ENCODE peak calls at places on chromosomes 4 and X, in seven cellular contexts. J is tibial artery, B is left ventricle myocardium inferior, I is colonic mucosa, R is GM23338, L is Peyer's patch, T is body of pancreas. Q is an unnamed sample.

GRCh38 chr4:47597696-47598095 is 112.6 kb downstream of the ATP10D start:
- DNase-seq in J (no peak), B (no peak), I (no peak), R (no peak), L (no peak), T (no peak), Q (no peak)

GRCh38 chrX:104565791-104566687 is at the start of gene IL1RAPL2:
- DNase-seq in J (no peak), B (no peak), I (peak), R (peak), L (no peak), T (peak), Q (peak)

GRCh38 chr4:17702666-17703065 is 78.8 kb downstream of the FAM184B start:
- DNase-seq in J (no peak), B (no peak), I (peak), R (no peak), L (no peak), T (no peak), Q (no peak)

GRCh38 chrX:123153846-123154335 is 30.2 kb upstream of the GRIA3 start:
- DNase-seq in J (no peak), B (no peak), I (no peak), R (no peak), L (no peak), T (no peak), Q (no peak)

GRCh38 chr4:79294064-79294463 is 31.8 kb downstream of the NAA11 start:
- DNase-seq in J (no peak), B (no peak), I (peak), R (no peak), L (no peak), T (no peak), Q (no peak)

GRCh38 chr4:176838611-176839411 is 46.1 kb upstream of the VEGFC start:
- DNase-seq in J (no peak), B (peak), I (no peak), R (no peak), L (no peak), T (no peak), Q (no peak)

GRCh38 chrX:24619647-24620046 is 27.5 kb downstream of the PCYT1B start:
- DNase-seq in J (no peak), B (no peak), I (no peak), R (no peak), L (no peak), T (peak), Q (peak)

GRCh38 chr4:183348136-183348535 is 25.9 kb upstream of the CLDN24 start:
- DNase-seq in J (no peak), B (no peak), I (no peak), R (no peak), L (no peak), T (no peak), Q (no peak)

GRCh38 chr4:84678976-84679744 is 96.2 kb downstream of the CDS1 start:
- DNase-seq in J (peak), B (no peak), I (no peak), R (no peak), L (no peak), T (no peak), Q (no peak)

GRCh38 chr4:83828601-83829000 is 292.7 kb downstream of the GPAT3 start:
- DNase-seq in J (no peak), B (no peak), I (no peak), R (no peak), L (no peak), T (no peak), Q (no peak)

GRCh38 chr4:72564184-72564583 is 4.8 kb downstream of the ADAMTS3 start:
- DNase-seq in J (no peak), B (no peak), I (no peak), R (no peak), L (no peak), T (no peak), Q (no peak)

GRCh38 chr4:7779194-7779768 is 160.4 kb downstream of the AFAP1 start:
- DNase-seq in J (peak), B (no peak), I (no peak), R (no peak), L (no peak), T (peak), Q (peak)

GRCh38 chr4:137421796-137422195 is 110.5 kb downstream of the PCDH18 start:
- DNase-seq in J (no peak), B (no peak), I (no peak), R (no peak), L (no peak), T (no peak), Q (no peak)

GRCh38 chr4:39609454-39609911 is 29.2 kb downstream of the SMIM14 start:
- DNase-seq in J (no peak), B (no peak), I (no peak), R (no peak), L (peak), T (no peak), Q (no peak)

GRCh38 chr4:47525154-47525819 is 40.2 kb downstream of the ATP10D start:
- DNase-seq in J (no peak), B (no peak), I (no peak), R (no peak), L (no peak), T (peak), Q (no peak)

DNA sequence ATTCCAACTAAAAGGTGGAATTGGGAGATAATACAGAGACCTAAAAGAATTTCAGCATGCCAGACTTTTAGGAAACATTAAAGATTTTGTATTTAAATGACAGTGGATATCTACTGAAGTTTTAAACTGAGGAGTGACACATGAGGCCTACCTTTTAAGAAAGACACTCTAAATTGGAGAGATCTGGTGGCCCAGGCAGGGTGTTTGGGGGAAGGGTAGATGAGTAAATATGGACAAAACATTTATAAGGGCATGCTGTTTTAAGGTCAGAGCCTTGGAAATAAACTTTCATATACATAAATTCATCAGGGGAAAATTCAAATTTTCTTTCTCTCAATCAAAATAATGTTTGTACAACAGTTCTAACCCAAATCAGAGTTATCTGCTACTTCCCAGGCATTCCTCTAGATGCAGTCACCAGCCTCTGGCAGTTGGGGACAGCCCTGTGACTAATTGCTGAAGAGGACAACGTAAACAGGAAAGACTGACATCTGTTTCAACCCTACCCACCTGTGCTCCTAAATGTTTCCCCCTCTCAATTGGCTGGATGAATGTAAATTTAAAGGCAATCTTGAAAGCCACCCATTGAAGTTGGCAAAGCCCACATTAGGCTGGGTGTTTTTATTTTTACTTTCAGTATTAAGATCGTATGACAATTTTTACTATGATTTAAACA is 1646.9 kb upstream of the ADGRL3 start:
- DNase-seq in J (no peak), B (no peak), I (no peak), R (no peak), L (no peak), T (no peak), Q (no peak)
- H3K4me3 ChIP-seq in J (peak), B (no peak), I (no peak), R (no peak), L (peak), T (no peak), Q (no peak)

GRCh38 chr4:76723373-76723772 is 174.6 kb downstream of the SOWAHB start:
- DNase-seq in J (no peak), B (no peak), I (no peak), R (no peak), L (no peak), T (no peak), Q (no peak)
- TF ChIP-seq CTCF in J (no peak), B (no peak), I (no peak), R (no peak), L (no peak), T (no peak), Q (no peak)

GRCh38 chr4:105991726-105992125 is 96.5 kb downstream of the NPNT start:
- DNase-seq in J (no peak), B (no peak), I (no peak), R (no peak), L (no peak), T (no peak), Q (no peak)
- H3K27ac ChIP-seq in J (peak), B (peak), I (no peak), R (no peak), L (no peak), T (peak), Q (no peak)

GRCh38 chrX:46589977-46590723 is 16.6 kb downstream of the CHST7 start:
- DNase-seq in J (no peak), B (no peak), I (no peak), R (no peak), L (no peak), T (peak), Q (no peak)

GRCh38 chrX:46587158-46587557 is 13.6 kb downstream of the CHST7 start:
- DNase-seq in J (no peak), B (no peak), I (no peak), R (no peak), L (no peak), T (no peak), Q (no peak)

GRCh38 chrX:46582964-46583363 is 9.4 kb downstream of the CHST7 start:
- DNase-seq in J (no peak), B (no peak), I (no peak), R (no peak), L (no peak), T (peak), Q (peak)

GRCh38 chrX:46588263-46588662 is 14.7 kb downstream of the CHST7 start:
- DNase-seq in J (peak), B (peak), I (no peak), R (peak), L (peak), T (peak), Q (peak)

GRCh38 chrX:46587753-46588171 is 14.2 kb downstream of the CHST7 start:
- DNase-seq in J (no peak), B (peak), I (no peak), R (no peak), L (no peak), T (no peak), Q (no peak)
- H3K4me3 ChIP-seq in J (no peak), B (peak), I (no peak), R (peak), L (no peak), T (no peak), Q (no peak)

DNA sequence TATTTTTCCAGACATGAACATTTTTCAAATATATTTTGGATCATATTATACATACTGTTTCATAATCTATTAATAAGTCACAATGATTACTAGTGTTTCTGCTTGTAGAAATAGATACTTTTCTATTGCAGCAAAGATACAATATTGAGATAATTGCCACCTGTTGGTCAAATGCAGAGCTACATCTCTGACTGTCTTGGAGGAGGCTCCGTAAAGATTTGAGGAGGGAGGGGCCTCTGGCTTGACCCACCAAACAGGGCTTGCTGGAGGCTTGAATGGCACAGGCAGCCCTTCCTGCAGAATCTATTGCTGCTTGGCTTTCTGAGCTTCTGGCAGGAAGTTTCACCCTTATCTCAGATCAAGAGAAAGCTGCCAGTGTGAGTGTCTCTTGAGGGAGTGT is 99.3 kb upstream of the ARMCX2 start:
- DNase-seq in J (peak), B (peak), I (peak), R (peak), L (no peak), T (peak), Q (peak)
- TF ChIP-seq CTCF in J (peak), B (peak), I (no peak), R (peak), L (peak), T (peak), Q (no peak)

GRCh38 chrX:40105791-40106676 is 8.3 kb upstream of the BCOR start:
- DNase-seq in J (peak), B (peak), I (peak), R (peak), L (peak), T (peak), Q (peak)
- H3K27ac ChIP-seq in J (peak), B (peak), I (peak), R (no peak), L (peak), T (peak), Q (peak)

GRCh38 chr4:94641702-94642560 is 115.8 kb upstream of the BMPR1B start:
- DNase-seq in J (no peak), B (no peak), I (no peak), R (no peak), L (no peak), T (no peak), Q (no peak)
- H3K4me3 ChIP-seq in J (no peak), B (no peak), I (no peak), R (no peak), L (no peak), T (no peak), Q (no peak)

GRCh38 chrX:153968754-153969124 is 2.9 kb downstream of the HCFC1 start:
- DNase-seq in J (no peak), B (no peak), I (no peak), R (peak), L (peak), T (no peak), Q (no peak)

GRCh38 chrX:153966841-153967535 is 4.6 kb downstream of the HCFC1 start:
- DNase-seq in J (no peak), B (no peak), I (no peak), R (no peak), L (no peak), T (no peak), Q (no peak)

GRCh38 chrX:153967536-153968214 is 3.9 kb downstream of the HCFC1 start:
- DNase-seq in J (no peak), B (no peak), I (no peak), R (no peak), L (peak), T (no peak), Q (no peak)

GRCh38 chrX:153969125-153969903 is 2.3 kb downstream of the HCFC1 start:
- DNase-seq in J (no peak), B (no peak), I (no peak), R (no peak), L (no peak), T (no peak), Q (no peak)

GRCh38 chrX:153968255-153968654 is 3.4 kb downstream of the HCFC1 start:
- DNase-seq in J (no peak), B (no peak), I (no peak), R (no peak), L (no peak), T (no peak), Q (no peak)
- TF ChIP-seq CTCF in J (no peak), B (no peak), I (no peak), R (no peak), L (no peak), T (no peak), Q (no peak)

DNA sequence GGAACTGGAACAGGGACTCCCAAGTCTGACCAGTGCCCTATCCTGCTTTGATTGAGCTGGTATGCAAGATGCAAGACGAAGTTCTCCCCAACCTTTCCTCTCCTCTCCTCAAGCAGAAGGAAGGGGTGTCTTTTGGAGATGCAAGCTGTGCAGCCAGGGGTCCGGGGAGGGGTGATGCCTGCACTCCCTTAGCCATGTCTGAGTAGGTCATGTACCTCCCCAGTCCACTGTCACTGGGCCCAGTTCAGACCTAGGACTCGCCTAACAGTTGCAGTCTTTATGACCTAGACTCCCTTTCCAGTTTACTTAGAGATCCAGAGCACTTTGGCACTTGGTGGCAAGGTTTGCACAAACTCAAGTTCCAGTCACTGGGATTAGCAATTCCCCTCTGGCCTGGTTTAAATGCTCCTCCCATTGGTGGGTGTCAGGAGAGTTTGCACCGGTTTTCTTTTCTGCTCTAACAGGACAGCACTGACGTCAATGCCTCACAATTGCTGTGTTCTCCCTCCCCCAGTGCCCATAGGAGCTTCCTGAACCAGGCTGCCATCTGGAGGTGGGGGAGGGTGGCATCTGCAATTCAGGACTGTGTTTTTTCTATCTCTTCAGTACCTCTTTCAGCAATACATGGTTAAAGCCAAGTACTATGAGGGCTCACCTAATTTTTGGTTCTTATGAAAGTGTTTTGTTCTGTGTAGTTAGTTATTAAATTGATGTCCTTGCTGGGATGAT is 782.2 kb downstream of the ARAP2 start:
- DNase-seq in J (no peak), B (no peak), I (no peak), R (peak), L (no peak), T (no peak), Q (no peak)
- H3K27ac ChIP-seq in J (no peak), B (no peak), I (no peak), R (no peak), L (no peak), T (no peak), Q (no peak)

Q was measured in testis.